ENCODE peak calls at places on chromosomes 1 and 21, in ten cellular contexts. H is breast epithelium, L is A549, U is uterus, D is H1, K is HCT116, F is heart left ventricle, C is sigmoid colon, R is IMR-90, Q is tibial nerve. P is an unnamed sample.

GRCh38 chr1:9289724-9290493 is 2.8 kb upstream of the SPSB1 start:
- DNase-seq in H (no peak), L (peak), U (peak), D (no peak), K (no peak), F (peak), C (peak), R (peak), Q (peak), P (no peak)

GRCh38 chr1:214473392-214473791 is 78.0 kb downstream of the PTPN14 start:
- DNase-seq in H (no peak), L (no peak), U (no peak), D (no peak), K (no peak), F (no peak), C (no peak), R (peak), Q (no peak), P (no peak)

GRCh38 chr1:30491831-30492230 is 231.6 kb downstream of the MATN1 start:
- DNase-seq in H (no peak), L (no peak), U (no peak), D (no peak), K (no peak), F (no peak), C (no peak), R (no peak), Q (no peak), P (no peak)

GRCh38 chr1:229148041-229148671 is 122.8 kb upstream of the RAB4A start:
- DNase-seq in H (no peak), L (no peak), U (no peak), D (no peak), K (no peak), F (no peak), C (no peak), R (no peak), Q (peak), P (peak)

GRCh38 chr1:182633657-182634281 is 29.6 kb upstream of the RGS16 start:
- DNase-seq in H (no peak), L (no peak), U (no peak), D (no peak), K (no peak), F (no peak), C (no peak), R (no peak), Q (no peak), P (no peak)

GRCh38 chr1:218024211-218024720 is 260.8 kb upstream of the RRP15 start:
- DNase-seq in H (no peak), L (no peak), U (no peak), D (no peak), K (no peak), F (no peak), C (no peak), R (no peak), Q (no peak), P (no peak)

GRCh38 chr1:37797750-37798345 is 4.2 kb downstream of the MANEAL start:
- DNase-seq in H (no peak), L (no peak), U (no peak), D (no peak), K (no peak), F (no peak), C (no peak), R (peak), Q (no peak), P (no peak)

GRCh38 chr1:24996456-24996855 is 66.4 kb upstream of the RUNX3 start:
- DNase-seq in H (no peak), L (no peak), U (no peak), D (no peak), K (no peak), F (no peak), C (no peak), R (no peak), Q (no peak), P (peak)

GRCh38 chr1:72100766-72101165 is 181.6 kb downstream of the NEGR1 start:
- DNase-seq in H (no peak), L (no peak), U (no peak), D (no peak), K (no peak), F (no peak), C (no peak), R (no peak), Q (no peak), P (no peak)

GRCh38 chr21:33185852-33186251 is 43.9 kb upstream of the IFNAR2 start:
- DNase-seq in H (no peak), L (no peak), U (no peak), D (no peak), K (no peak), F (no peak), C (no peak), R (no peak), Q (no peak), P (no peak)

GRCh38 chr21:43333301-43334062 is 93.4 kb downstream of the SIK1 start:
- DNase-seq in H (peak), L (peak), U (peak), D (no peak), K (no peak), F (peak), C (no peak), R (peak), Q (no peak), P (peak)

GRCh38 chr1:24403806-24404205 is 9.8 kb downstream of the STPG1 start:
- DNase-seq in H (no peak), L (no peak), U (no peak), D (no peak), K (no peak), F (no peak), C (no peak), R (no peak), Q (no peak), P (no peak)

GRCh38 chr1:38135621-38136414 is 89.2 kb upstream of the POU3F1 start:
- DNase-seq in H (no peak), L (no peak), U (no peak), D (peak), K (no peak), F (no peak), C (no peak), R (no peak), Q (no peak), P (no peak)

GRCh38 chr1:216434232-216434631 is 11.0 kb upstream of the USH2A start:
- DNase-seq in H (no peak), L (no peak), U (no peak), D (no peak), K (no peak), F (no peak), C (no peak), R (no peak), Q (no peak), P (no peak)

GRCh38 chr1:31785020-31785946 is 21.1 kb upstream of the ADGRB2 start:
- DNase-seq in H (peak), L (no peak), U (no peak), D (no peak), K (no peak), F (no peak), C (peak), R (no peak), Q (no peak), P (peak)

GRCh38 chr1:26996024-26996423 is 2.5 kb downstream of the TRNP1 start:
- DNase-seq in H (no peak), L (no peak), U (no peak), D (no peak), K (no peak), F (no peak), C (no peak), R (peak), Q (no peak), P (no peak)

GRCh38 chr1:171470726-171471125 is 14.6 kb upstream of the PRRC2C start:
- DNase-seq in H (no peak), L (no peak), U (no peak), D (no peak), K (no peak), F (no peak), C (no peak), R (no peak), Q (no peak), P (no peak)

GRCh38 chr1:244368279-244368678 is 83.4 kb downstream of the ADSS2 start:
- DNase-seq in H (no peak), L (no peak), U (no peak), D (no peak), K (no peak), F (no peak), C (no peak), R (no peak), Q (no peak), P (no peak)

GRCh38 chr1:67535474-67535873 is 105.3 kb upstream of the SERBP1 start:
- DNase-seq in H (peak), L (peak), U (peak), D (peak), K (peak), F (peak), C (peak), R (peak), Q (peak), P (peak)

GRCh38 chr1:65792671-65793358 is at the start of gene PDE4B:
- DNase-seq in H (no peak), L (no peak), U (no peak), D (peak), K (no peak), F (peak), C (no peak), R (peak), Q (no peak), P (no peak)

GRCh38 chr1:42931108-42931539 is 27.5 kb downstream of the SLC2A1 start:
- DNase-seq in H (peak), L (peak), U (no peak), D (no peak), K (no peak), F (no peak), C (no peak), R (peak), Q (no peak), P (no peak)

GRCh38 chr1:11792106-11792505 is 13.7 kb downstream of the MTHFR start:
- DNase-seq in H (peak), L (no peak), U (no peak), D (no peak), K (no peak), F (peak), C (no peak), R (no peak), Q (no peak), P (peak)

GRCh38 chr1:220527279-220528048 is 472 bp upstream of the MARK1 start:
- DNase-seq in H (no peak), L (no peak), U (peak), D (peak), K (no peak), F (peak), C (peak), R (no peak), Q (no peak), P (no peak)

GRCh38 chr1:67685558-67686271 is 714 bp downstream of the GADD45A start:
- DNase-seq in H (peak), L (no peak), U (peak), D (peak), K (no peak), F (peak), C (peak), R (no peak), Q (peak), P (peak)

GRCh38 chr1:157882560-157882959 is 41.0 kb upstream of the CD5L start:
- DNase-seq in H (no peak), L (no peak), U (no peak), D (no peak), K (no peak), F (no peak), C (no peak), R (no peak), Q (no peak), P (no peak)

GRCh38 chr1:245800901-245801605 is 646.3 kb downstream of the KIF26B start:
- DNase-seq in H (no peak), L (no peak), U (no peak), D (no peak), K (no peak), F (no peak), C (no peak), R (peak), Q (no peak), P (no peak)

GRCh38 chr1:89907669-89908293 is 86.9 kb downstream of the LRRC8D start:
- DNase-seq in H (no peak), L (peak), U (no peak), D (no peak), K (no peak), F (no peak), C (no peak), R (peak), Q (no peak), P (no peak)

GRCh38 chr1:15337656-15338402 is 71.9 kb upstream of the EFHD2 start:
- DNase-seq in H (no peak), L (no peak), U (no peak), D (no peak), K (peak), F (no peak), C (no peak), R (peak), Q (no peak), P (no peak)

GRCh38 chr1:15244813-15245212 is 2.2 kb upstream of the FHAD1 start:
- DNase-seq in H (no peak), L (no peak), U (no peak), D (no peak), K (no peak), F (no peak), C (no peak), R (no peak), Q (no peak), P (no peak)

GRCh38 chr21:43805275-43805800 is 16.0 kb downstream of the RRP1 start:
- DNase-seq in H (no peak), L (no peak), U (no peak), D (no peak), K (no peak), F (peak), C (no peak), R (no peak), Q (no peak), P (no peak)

GRCh38 chr1:23581219-23581618 is 21.9 kb upstream of the ID3 start:
- DNase-seq in H (no peak), L (no peak), U (peak), D (no peak), K (no peak), F (peak), C (peak), R (peak), Q (no peak), P (no peak)

GRCh38 chr1:205344010-205344808 is 12.5 kb downstream of the KLHDC8A start:
- DNase-seq in H (no peak), L (no peak), U (no peak), D (peak), K (no peak), F (peak), C (no peak), R (no peak), Q (no peak), P (no peak)

GRCh38 chr1:181972256-181972655 is 89.3 kb downstream of the ZNF648 start:
- DNase-seq in H (no peak), L (no peak), U (no peak), D (no peak), K (no peak), F (no peak), C (no peak), R (no peak), Q (no peak), P (no peak)

DNA sequence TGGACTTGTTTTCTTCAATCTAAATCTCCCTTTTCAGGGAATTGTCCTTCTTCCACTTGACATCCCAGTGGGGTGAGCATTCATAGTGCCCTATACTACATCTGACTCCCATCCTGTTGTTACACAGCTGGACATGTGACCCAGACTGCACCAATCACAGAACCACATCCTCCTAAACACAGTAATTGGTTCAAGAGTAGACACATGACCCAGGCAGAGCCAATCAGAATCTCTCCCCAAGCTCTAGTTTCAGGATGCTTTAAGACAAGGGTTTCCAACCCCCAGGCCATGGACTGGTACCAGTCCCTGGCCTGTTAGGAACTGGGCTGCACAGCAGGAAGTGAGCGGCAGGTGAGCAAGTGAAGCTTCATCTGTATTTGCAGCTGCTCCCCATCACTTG is 5.6 kb upstream of the DDOST start:
- DNase-seq in H (no peak), L (peak), U (no peak), D (no peak), K (peak), F (peak), C (no peak), R (peak), Q (no peak), P (no peak)
- H3K4me3 ChIP-seq in H (no peak), L (no peak), U (no peak), D (no peak), K (no peak), F (no peak), C (no peak), R (no peak), Q (no peak), P (no peak)

DNA sequence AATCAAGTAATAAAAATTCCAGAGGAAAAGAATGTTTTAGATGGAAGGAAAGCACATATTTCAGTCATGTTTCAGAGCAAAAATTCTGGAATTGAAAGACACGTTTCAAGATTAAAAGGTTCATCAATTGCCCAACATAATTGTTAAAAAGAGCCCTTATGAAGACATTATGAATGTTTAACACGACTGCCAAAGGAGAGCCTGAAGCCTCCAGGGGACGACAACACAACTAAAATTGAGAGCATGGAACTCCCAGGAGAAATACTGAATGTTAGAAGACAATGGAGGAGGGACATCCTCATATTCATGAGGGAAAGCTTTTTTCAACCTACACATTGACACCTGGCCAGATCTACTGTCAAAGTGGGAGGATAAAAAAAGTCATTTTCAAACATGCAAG is 16.0 kb downstream of the OR2T11 start:
- DNase-seq in H (peak), L (peak), U (no peak), D (no peak), K (peak), F (peak), C (no peak), R (peak), Q (peak), P (no peak)
- TF ChIP-seq CTCF in H (peak), L (peak), U (peak), D (no peak), K (peak), F (peak), C (peak), R (peak), Q (peak), P (peak)

GRCh38 chr1:2641381-2642130 is 8.7 kb upstream of the MMEL1 start:
- DNase-seq in H (peak), L (no peak), U (no peak), D (no peak), K (no peak), F (peak), C (no peak), R (no peak), Q (no peak), P (peak)
- TF ChIP-seq POLR2A in H (no peak), L (no peak), U (no peak), D (no peak), K (no peak), F (no peak), C (no peak), R (no peak), Q (no peak), P (no peak)

DNA sequence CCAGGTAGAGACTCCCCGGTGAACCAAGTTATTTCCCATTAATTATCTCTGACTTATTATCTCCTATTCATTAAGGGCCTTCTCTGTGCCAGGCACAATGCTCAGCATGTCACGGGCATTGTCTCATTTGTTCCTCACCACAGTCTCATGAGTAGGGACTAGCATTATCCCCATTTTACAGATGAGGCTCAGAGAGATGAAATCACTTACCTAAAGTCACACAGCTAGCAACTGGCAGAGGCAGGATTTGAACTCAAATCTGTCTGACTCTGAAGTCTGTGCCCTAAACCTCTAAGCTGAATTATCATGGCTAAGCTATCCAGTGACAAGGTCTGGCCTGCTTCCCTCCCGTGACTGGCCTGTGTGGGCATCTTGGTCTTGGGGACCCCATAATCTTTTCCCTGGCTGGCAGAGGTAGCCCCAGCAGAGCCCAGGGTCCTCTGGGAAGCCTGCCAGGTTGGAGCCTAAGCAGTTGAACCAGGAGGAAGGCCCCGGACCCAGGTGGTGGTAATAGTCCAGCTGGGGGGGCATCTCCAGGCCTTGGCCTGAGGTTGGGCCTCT is 4.5 kb downstream of the MAP7D1 start:
- DNase-seq in H (no peak), L (no peak), U (no peak), D (no peak), K (no peak), F (no peak), C (no peak), R (no peak), Q (no peak), P (no peak)
- H3K4me3 ChIP-seq in H (peak), L (peak), U (peak), D (peak), K (peak), F (peak), C (peak), R (peak), Q (peak), P (no peak)

GRCh38 chr21:25732091-25732760 is 2.5 kb downstream of the ATP5PF start:
- DNase-seq in H (no peak), L (no peak), U (no peak), D (no peak), K (no peak), F (no peak), C (no peak), R (no peak), Q (no peak), P (no peak)

GRCh38 chr21:25735895-25736597 is 1.3 kb downstream of the GABPA start:
- DNase-seq in H (no peak), L (no peak), U (no peak), D (no peak), K (no peak), F (no peak), C (no peak), R (peak), Q (no peak), P (no peak)

GRCh38 chr21:25734654-25735220 is at the start of the genes ATP5PF and GABPA:
- DNase-seq in H (peak), L (peak), U (peak), D (peak), K (peak), F (peak), C (peak), R (peak), Q (peak), P (peak)

GRCh38 chr21:25733859-25734653 is 648 bp downstream of the ATP5PF start:
- DNase-seq in H (no peak), L (no peak), U (no peak), D (no peak), K (no peak), F (no peak), C (no peak), R (peak), Q (no peak), P (peak)

GRCh38 chr21:25735221-25735894 is 586 bp downstream of the GABPA start:
- DNase-seq in H (peak), L (peak), U (peak), D (peak), K (peak), F (peak), C (peak), R (peak), Q (peak), P (peak)
- TF ChIP-seq CTCF in H (peak), L (no peak), U (peak), D (no peak), K (no peak), F (peak), C (no peak), R (no peak), Q (peak), P (no peak)

GRCh38 chr1:47226121-47226977 is 5.7 kb downstream of the TAL1 start:
- DNase-seq in H (no peak), L (no peak), U (peak), D (no peak), K (no peak), F (no peak), C (no peak), R (no peak), Q (no peak), P (no peak)
- TF ChIP-seq POLR2A in H (no peak), L (no peak), U (no peak), D (no peak), K (no peak), F (no peak), C (no peak), R (no peak), Q (no peak), P (no peak)

GRCh38 chr1:98991127-98992003 is 13.3 kb downstream of the PLPPR5 start:
- DNase-seq in H (no peak), L (no peak), U (no peak), D (no peak), K (peak), F (no peak), C (no peak), R (peak), Q (no peak), P (no peak)

GRCh38 chr1:98988906-98989603 is 15.6 kb downstream of the PLPPR5 start:
- DNase-seq in H (no peak), L (no peak), U (no peak), D (no peak), K (no peak), F (no peak), C (no peak), R (peak), Q (no peak), P (no peak)

DNA sequence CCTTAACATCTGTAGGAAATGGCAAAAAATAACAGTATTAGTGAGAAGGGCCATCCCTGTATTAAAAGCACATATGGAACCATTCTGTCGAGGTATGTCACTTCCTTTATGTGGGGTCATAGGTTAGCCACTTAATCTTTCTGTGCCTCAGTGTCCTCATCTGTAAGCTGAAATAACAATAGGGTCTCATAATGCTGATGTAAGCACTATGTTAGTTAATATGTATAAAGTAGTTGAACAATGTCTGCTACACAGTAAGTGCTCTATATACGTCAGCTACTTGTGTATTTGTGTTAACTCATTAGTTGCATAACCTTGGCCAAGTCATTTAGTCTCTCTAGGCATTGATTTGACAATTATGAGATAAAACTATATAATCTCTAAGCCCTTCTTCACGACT is 11.8 kb downstream of the PLPPR5 start:
- DNase-seq in H (no peak), L (no peak), U (no peak), D (no peak), K (no peak), F (no peak), C (no peak), R (no peak), Q (no peak), P (no peak)
- H3K4me3 ChIP-seq in H (no peak), L (no peak), U (no peak), D (no peak), K (no peak), F (no peak), C (no peak), R (no peak), Q (no peak), P (no peak)